ENCODE peak calls at places on chromosome 20, in nine cellular contexts. N is T-helper 2 cell; R is fibroblast of lung; B is neural crest cell; A is activated CD4-positive, alpha-beta memory T cell treated with anti-CD3 and anti-CD28 coated beads for 36 hours; G is GM13976; Q is NCI-H187; W is WERI-Rb-1; H is stimulated activated naive B cell treated with anti-CD40 and anti-IgM and Interleukin-4, amounts not matched to agents 10 μg/mL and 1 μg/mL and 100 μg/mL, for 72 hours. F is an unnamed sample.

GRCh38 chr20:53100476-53100911 is 128.3 kb downstream of the TSHZ2 start:
- DNase-seq in G (no peak), W (no peak), Q (no peak), R (no peak), A (no peak), B (no peak), N (no peak), H (no peak), F (no peak)

GRCh38 chr20:49529470-49529869 is 38.5 kb downstream of the PTGIS start:
- DNase-seq in Q (no peak), N (no peak), R (no peak), W (no peak), G (no peak), A (no peak), B (no peak), H (no peak), F (peak; percentile 35)

GRCh38 chr20:1033751-1034419 is 31.8 kb upstream of the RSPO4 start:
- DNase-seq in A (peak; percentile 31), Q (no peak), G (no peak), N (no peak), H (peak; percentile 75), R (no peak), B (no peak), W (no peak), F (no peak)

GRCh38 chr20:62143976-62144825 is 632 bp downstream of the SS18L1 start:
- DNase-seq in H (peak; percentile 37), A (peak; percentile 70), N (peak; percentile 30), W (peak; percentile 46), G (peak; percentile 79), B (peak; percentile 39), Q (no peak), R (peak; percentile 66), F (no peak)

GRCh38 chr20:19275630-19276071 is 63.2 kb downstream of the SLC24A3 start:
- DNase-seq in B (no peak), N (no peak), G (no peak), R (peak; percentile 65), H (no peak), Q (no peak), A (no peak), W (no peak), F (no peak)

GRCh38 chr20:23161968-23162696 is 76.0 kb upstream of the CD93 start:
- DNase-seq in W (no peak), A (no peak), B (no peak), R (peak; percentile 95), G (no peak), N (no peak), H (no peak), Q (peak; percentile 47), F (no peak)

GRCh38 chr20:40687384-40688128 is 1.5 kb downstream of the MAFB start:
- DNase-seq in B (peak; percentile 48), R (peak; percentile 34), N (no peak), A (no peak), H (no peak), Q (peak; percentile 44), G (no peak), W (peak; percentile 25), F (no peak)

GRCh38 chr20:59084041-59084841 is 41.7 kb upstream of the PRELID3B start:
- DNase-seq in Q (no peak), A (no peak), B (no peak), R (no peak), N (no peak), W (no peak), H (no peak), G (no peak), F (no peak)

GRCh38 chr20:50635014-50635557 is 56.3 kb downstream of the RIPOR3 start:
- DNase-seq in Q (no peak), R (no peak), B (no peak), N (no peak), W (no peak), H (no peak), G (no peak), A (no peak), F (no peak)

GRCh38 chr20:57290178-57290484 is 23.7 kb upstream of the BMP7 start:
- DNase-seq in H (no peak), G (no peak), A (no peak), W (no peak), B (no peak), R (no peak), Q (no peak), N (no peak), F (no peak)

GRCh38 chr20:18477218-18477617 is 10.0 kb downstream of the POLR3F start:
- DNase-seq in H (no peak), R (no peak), A (no peak), B (no peak), N (no peak), Q (no peak), G (no peak), W (no peak), F (no peak)

GRCh38 chr20:25676164-25676809 is 20.4 kb downstream of the ZNF337 start:
- DNase-seq in B (no peak), N (no peak), R (peak; percentile 54), Q (no peak), A (no peak), H (no peak), W (no peak), G (no peak), F (no peak)

GRCh38 chr20:38453941-38454340 is 18.7 kb upstream of the RALGAPB start:
- DNase-seq in W (peak; percentile 25), N (no peak), Q (no peak), H (no peak), R (no peak), G (peak; percentile 44), B (no peak), A (no peak), F (no peak)

GRCh38 chr20:48066851-48067250 is 281.6 kb upstream of the SULF2 start:
- DNase-seq in Q (no peak), B (no peak), N (no peak), A (no peak), R (no peak), G (no peak), H (no peak), W (no peak), F (no peak)

GRCh38 chr20:20292472-20292871 is 75.4 kb upstream of the INSM1 start:
- DNase-seq in B (no peak), N (no peak), H (no peak), G (no peak), Q (no peak), W (no peak), A (peak; percentile 31), R (no peak), F (no peak)

GRCh38 chr20:57482796-57483195 is 42.1 kb downstream of the CTCFL start:
- DNase-seq in A (no peak), N (no peak), G (no peak), B (no peak), Q (no peak), R (no peak), W (no peak), H (no peak), F (no peak)

GRCh38 chr20:6746901-6747609 is 20.4 kb upstream of the BMP2 start:
- DNase-seq in Q (no peak), W (no peak), A (no peak), B (no peak), H (no peak), R (no peak), G (no peak), N (no peak), F (no peak)

GRCh38 chr20:36654506-36654905 is 8.5 kb upstream of the SLA2 start:
- DNase-seq in Q (no peak), R (no peak), B (no peak), A (no peak), H (no peak), G (no peak), N (no peak), W (no peak), F (no peak)

GRCh38 chr20:45890997-45891983 is at the start of the genes CTSA and NEURL2:
- DNase-seq in B (peak; percentile 83), R (peak; percentile 95), N (peak; percentile 80), A (peak; percentile 92), G (peak; percentile 99), W (peak; percentile 92), Q (peak; percentile 78), H (peak; percentile 89), F (peak; percentile 80)

GRCh38 chr20:53678315-53678989 is 84.8 kb upstream of the ZNF217 start:
- DNase-seq in N (no peak), W (no peak), H (no peak), Q (no peak), A (no peak), R (no peak), B (no peak), G (no peak), F (no peak)

GRCh38 chr20:1809611-1810510 is 85.3 kb upstream of the SIRPA start:
- DNase-seq in A (no peak), B (no peak), R (no peak), N (no peak), Q (no peak), G (no peak), W (no peak), H (no peak), F (peak; percentile 56)

GRCh38 chr20:31606928-31607639 is 2.0 kb downstream of the ID1 start:
- DNase-seq in W (peak; percentile 84), B (no peak), H (no peak), Q (peak; percentile 50), A (no peak), G (no peak), R (peak; percentile 85), N (no peak), F (peak; percentile 77)

GRCh38 chr20:57666834-57667157 is 43.0 kb downstream of the PMEPA1 start:
- DNase-seq in N (no peak), G (no peak), R (no peak), W (no peak), Q (no peak), H (no peak), A (no peak), B (no peak), F (no peak)

F was measured in NCI-H226.